ENCODE peak calls at places on chromosomes 2 and 18, in five cellular contexts. S is NT2/D1, E is anterior cingulate cortex, L is T-helper 2 cell, F is fibroblast of lung. J is an unnamed sample.

GRCh38 chr2:78979380-78980238 is 45.9 kb upstream of the REG3G start:
- DNase-seq in S (peak), L (no peak), F (no peak), E (peak), J (peak)

GRCh38 chr2:31319391-31320175 is 85.6 kb downstream of the EHD3 start:
- DNase-seq in F (no peak), E (no peak), L (no peak), S (no peak), J (no peak)

GRCh38 chr2:113754989-113755689 is 1.3 kb downstream of the SLC35F5 start:
- DNase-seq in E (no peak), S (no peak), F (peak), L (no peak), J (no peak)

GRCh38 chr2:22807876-22808275 is 577.1 kb upstream of the KLHL29 start:
- DNase-seq in L (no peak), E (no peak), F (no peak), S (no peak), J (no peak)

GRCh38 chr18:58449366-58449935 is 179.4 kb downstream of the ALPK2 start:
- DNase-seq in E (no peak), L (no peak), F (no peak), S (peak), J (no peak)

GRCh38 chr18:54162431-54162830 is 62.0 kb downstream of the MBD2 start:
- DNase-seq in L (no peak), S (no peak), F (peak), E (no peak), J (no peak)

GRCh38 chr2:163573652-163574051 is 162.2 kb downstream of the FIGN start:
- DNase-seq in E (no peak), F (no peak), L (no peak), S (no peak), J (no peak)

GRCh38 chr2:218727502-218728165 is 17.0 kb downstream of the TTLL4 start:
- DNase-seq in S (no peak), F (no peak), L (no peak), E (no peak), J (no peak)

GRCh38 chr2:145166716-145167115 is 646.8 kb upstream of the ZEB2 start:
- DNase-seq in S (no peak), E (no peak), F (no peak), L (no peak), J (no peak)

GRCh38 chr2:226661789-226662545 is 137.7 kb downstream of the IRS1 start:
- DNase-seq in L (no peak), S (no peak), E (no peak), F (peak), J (no peak)

GRCh38 chr2:10329880-10330699 is 27.4 kb downstream of the HPCAL1 start:
- DNase-seq in F (peak), E (no peak), S (peak), L (no peak), J (no peak)

GRCh38 chr2:210792000-210792399 is 235.6 kb downstream of the CPS1 start:
- DNase-seq in E (no peak), L (no peak), S (no peak), F (no peak), J (no peak)

GRCh38 chr2:7633556-7634153 is 716.4 kb downstream of the RNF144A start:
- DNase-seq in E (no peak), L (no peak), F (no peak), S (no peak), J (no peak)

GRCh38 chr2:128301021-128301420 is 17.6 kb downstream of the HS6ST1 start:
- DNase-seq in E (no peak), L (no peak), S (no peak), F (no peak), J (no peak)

GRCh38 chr18:75247601-75248421 is 37.2 kb downstream of the TSHZ1 start:
- DNase-seq in S (no peak), F (peak), E (no peak), L (no peak), J (no peak)

GRCh38 chr2:133586978-133587377 is 18.7 kb upstream of the NCKAP5 start:
- DNase-seq in E (no peak), S (no peak), L (no peak), F (peak), J (no peak)

GRCh38 chr2:129050116-129050515 is 731.4 kb upstream of the HS6ST1 start:
- DNase-seq in L (no peak), E (no peak), F (no peak), S (peak), J (no peak)

GRCh38 chr2:114610677-114611076 is 168.2 kb downstream of the DPP10 start:
- DNase-seq in L (no peak), E (no peak), F (no peak), S (no peak), J (no peak)

GRCh38 chr18:62425465-62426190 is 97.2 kb upstream of the ZCCHC2 start:
- DNase-seq in F (peak), L (no peak), E (peak), S (peak), J (peak)

GRCh38 chr2:237327191-237327590 is 86.8 kb downstream of the COL6A3 start:
- DNase-seq in L (no peak), F (no peak), S (no peak), E (no peak), J (no peak)

GRCh38 chr2:208326016-208326415 is 60.0 kb downstream of the PIKFYVE start:
- DNase-seq in L (no peak), S (no peak), E (no peak), F (no peak), J (no peak)

GRCh38 chr2:127641846-127642510 is 4.0 kb upstream of the GPR17 start:
- DNase-seq in F (no peak), L (peak), E (no peak), S (no peak), J (peak)

GRCh38 chr18:59685501-59685900 is 11.7 kb downstream of the CCBE1 start:
- DNase-seq in S (no peak), L (no peak), E (no peak), F (peak), J (no peak)

GRCh38 chr18:24014986-24015896 is 687 bp downstream of the TTC39C start:
- DNase-seq in L (peak), F (peak), E (no peak), S (no peak), J (peak)

J was measured in H7.